ENCODE peak calls at places on chromosome 4, in nine cellular contexts. A, W, C, Q, J, F, K, I and B are unnamed samples.

GRCh38 chr4:78864405-78865024 is 74.7 kb downstream of the PAQR3 start:
- DNase-seq in J (peak; percentile 32), A (no peak), W (no peak), Q (peak; percentile 42), K (no peak), F (peak; percentile 78), C (no peak), I (peak; percentile 23), B (peak; percentile 29)

GRCh38 chr4:36325499-36325898 is 44.1 kb downstream of the DTHD1 start:
- DNase-seq in I (no peak), A (no peak), K (no peak), J (peak; percentile 37), F (no peak), W (no peak), C (no peak), Q (peak; percentile 23), B (no peak)

GRCh38 chr4:126701756-126702155 is 931.0 kb upstream of the INTU start:
- DNase-seq in W (peak; percentile 9), K (no peak), I (no peak), C (no peak), Q (no peak), F (peak; percentile 59), J (no peak), A (no peak), B (no peak)

GRCh38 chr4:111991163-111991562 is 154.1 kb upstream of the FAM241A start:
- DNase-seq in F (no peak), C (no peak), I (no peak), W (no peak), A (no peak), J (peak; percentile 42), K (no peak), Q (peak; percentile 26), B (no peak)

GRCh38 chr4:24888475-24888874 is 24.4 kb downstream of the CCDC149 start:
- DNase-seq in I (no peak), Q (no peak), C (no peak), F (no peak), A (no peak), K (no peak), W (no peak), J (no peak), B (no peak)

GRCh38 chr4:70892086-70892769 is 9.9 kb upstream of the MOB1B start:
- DNase-seq in C (no peak), J (no peak), I (no peak), Q (no peak), K (peak; percentile 81), A (no peak), F (no peak), W (peak; percentile 19), B (no peak)

GRCh38 chr4:24322517-24322916 is 261.8 kb downstream of the DHX15 start:
- DNase-seq in K (no peak), J (no peak), A (no peak), F (peak; percentile 47), W (no peak), C (no peak), Q (no peak), I (no peak), B (no peak)

GRCh38 chr4:52076731-52077130 is 25.6 kb downstream of the SPATA18 start:
- DNase-seq in I (peak; percentile 73), C (peak; percentile 20), K (no peak), A (peak; percentile 69), Q (no peak), W (peak; percentile 18), F (no peak), J (no peak), B (no peak)

GRCh38 chr4:77619408-77619807 is 13.8 kb downstream of the CXCL13 start:
- DNase-seq in C (no peak), W (no peak), F (peak; percentile 12), A (no peak), J (no peak), K (no peak), Q (no peak), I (no peak), B (no peak)
- TF ChIP-seq CTCF in C (no peak), W (no peak), F (no peak), A (no peak), J (no peak), K (no peak), Q (no peak), I (no peak), B (no peak)

GRCh38 chr4:165129924-165130323 is 17.3 kb upstream of the TMEM192 start:
- DNase-seq in I (no peak), W (no peak), K (no peak), J (no peak), A (no peak), C (no peak), Q (no peak), F (no peak), B (no peak)
- TF ChIP-seq CTCF in I (no peak), W (no peak), K (no peak), J (no peak), A (no peak), C (no peak), Q (no peak), F (no peak), B (no peak)

GRCh38 chr4:107757293-107757692 is 37.3 kb upstream of the PAPSS1 start:
- DNase-seq in F (no peak), W (no peak), A (no peak), Q (no peak), I (no peak), J (no peak), K (no peak), C (no peak), B (no peak)

GRCh38 chr4:107755841-107756356 is 35.9 kb upstream of the PAPSS1 start:
- DNase-seq in Q (no peak), W (no peak), J (no peak), F (no peak), C (no peak), K (no peak), A (no peak), I (no peak), B (no peak)

GRCh38 chr4:107760281-107760947 is 40.4 kb upstream of the PAPSS1 start:
- DNase-seq in J (no peak), Q (no peak), I (no peak), C (no peak), F (peak; percentile 74), W (peak; percentile 12), A (no peak), K (no peak), B (no peak)

DNA sequence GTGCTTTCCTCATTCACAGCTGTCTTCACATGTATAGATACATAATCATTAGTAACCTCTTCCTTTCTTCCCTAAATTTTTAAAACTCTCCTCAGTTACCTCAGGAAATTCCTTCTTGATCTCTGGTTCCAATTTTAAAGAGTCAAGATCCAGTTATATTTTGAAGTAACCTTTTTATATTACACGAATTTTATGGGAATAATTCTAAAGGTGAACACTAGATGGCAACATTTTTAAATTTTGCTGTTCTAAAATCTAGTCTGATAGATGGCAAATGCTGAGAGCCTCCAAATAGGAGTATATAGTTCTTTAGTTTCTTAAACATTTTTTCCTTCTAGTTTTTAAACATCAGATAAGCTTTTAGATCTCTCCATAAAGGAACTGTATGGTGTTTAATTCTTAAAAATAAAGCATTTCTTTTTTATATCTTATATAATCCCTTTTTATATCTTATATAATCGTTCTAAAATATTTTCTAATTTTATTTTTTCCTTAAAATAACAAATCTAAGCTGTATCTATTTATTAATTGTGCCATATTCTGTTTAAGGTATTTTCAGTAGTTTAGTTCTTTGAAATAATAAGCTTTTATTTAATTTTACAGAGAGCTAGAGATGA is 37.9 kb upstream of the PAPSS1 start:
- DNase-seq in Q (no peak), W (no peak), I (no peak), C (no peak), F (peak; percentile 36), A (no peak), J (peak; percentile 20), K (no peak), B (no peak)
- TF ChIP-seq CTCF in Q (peak; percentile 38), W (peak; percentile 75), I (peak; percentile 58), C (peak; percentile 68), F (peak; percentile 41), A (peak; percentile 81), J (peak; percentile 40), K (peak; percentile 67), B (peak; percentile 85)

DNA sequence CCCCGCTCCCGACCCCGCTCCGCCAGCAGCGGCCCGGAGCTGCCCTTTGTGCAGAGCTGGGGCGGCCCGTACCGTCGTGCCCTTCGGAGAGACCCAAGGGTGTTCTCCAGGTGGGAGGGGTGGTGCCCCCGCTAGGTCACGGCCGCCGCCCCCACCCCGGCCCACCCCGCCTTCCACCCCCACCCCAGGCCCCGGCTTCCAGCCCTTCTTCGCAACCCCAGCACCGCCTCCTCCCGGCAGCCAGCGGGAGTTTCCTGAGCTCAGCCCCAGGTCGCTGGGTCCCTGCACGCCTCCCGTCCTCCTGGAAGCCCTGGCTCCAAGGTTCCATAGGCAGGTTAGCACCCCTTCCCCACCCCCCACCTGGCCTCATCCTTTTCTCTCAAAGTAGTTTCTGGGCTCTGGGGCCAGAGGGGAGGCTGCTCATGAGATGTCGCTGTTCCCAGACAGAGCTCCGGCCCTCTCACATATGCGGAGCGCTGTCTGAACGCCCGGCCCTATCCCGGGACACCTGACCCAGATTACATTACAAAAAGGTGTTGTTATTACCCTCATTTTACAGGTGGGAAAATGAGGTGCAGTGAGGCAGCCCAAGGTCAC is 25.2 kb upstream of the FGFR3 start:
- DNase-seq in K (peak; percentile 91), F (no peak), C (peak; percentile 48), W (no peak), J (peak; percentile 68), I (peak; percentile 69), A (no peak), Q (peak; percentile 82), B (peak; percentile 49)
- TF ChIP-seq CTCF in K (no peak), F (no peak), C (peak; percentile 47), W (peak; percentile 41), J (peak; percentile 33), I (peak; percentile 25), A (peak; percentile 69), Q (peak; percentile 50), B (peak; percentile 21)